ENCODE peak calls at places on chromosomes 1 and 21, in seven cellular contexts. M, V, Y, L, U, R and W are unnamed samples.
A peak's percentile ranks its signal among the peaks of the same experiment; 100 is the strongest.

GRCh38 chr21:44760376-44760775 is 41.2 kb downstream of the UBE2G2 start:
- DNase-seq in U (peak; percentile 11), V (no peak), M (no peak), Y (no peak), L (no peak), R (no peak), W (no peak)

GRCh38 chr1:117794073-117794472 is 135.3 kb downstream of the GDAP2 start:
- DNase-seq in L (no peak), M (no peak), U (no peak), V (no peak), Y (no peak), R (no peak), W (no peak)

GRCh38 chr1:19315378-19316206 is 3.5 kb downstream of the SLC66A1 start:
- DNase-seq in L (no peak), V (peak; percentile 40), R (no peak), U (no peak), Y (peak; percentile 65), M (no peak), W (peak; percentile 83)

GRCh38 chr1:231161711-231162299 is at the start of gene TRIM67:
- DNase-seq in V (no peak), M (no peak), Y (no peak), U (no peak), L (no peak), R (peak; percentile 59), W (no peak)

GRCh38 chr1:164728719-164729118 is 169.7 kb downstream of the PBX1 start:
- DNase-seq in Y (no peak), U (no peak), R (peak; percentile 42), V (no peak), L (no peak), M (no peak), W (no peak)

GRCh38 chr1:3598051-3598471 is 13.2 kb downstream of the MEGF6 start:
- DNase-seq in Y (no peak), U (no peak), M (no peak), L (no peak), V (peak; percentile 54), R (no peak), W (peak; percentile 35)

GRCh38 chr1:1429671-1430073 is 5.8 kb upstream of the VWA1 start:
- DNase-seq in R (peak; percentile 10), Y (no peak), L (no peak), V (no peak), M (no peak), U (peak; percentile 37), W (no peak)

GRCh38 chr1:225767591-225768540 is 9.8 kb upstream of the SRP9 start:
- DNase-seq in M (no peak), U (peak; percentile 74), L (no peak), V (peak; percentile 62), Y (no peak), R (no peak), W (no peak)

GRCh38 chr21:32456497-32456918 is 44.0 kb downstream of the EVA1C start:
- DNase-seq in M (no peak), U (peak; percentile 52), V (peak; percentile 51), Y (no peak), L (no peak), R (no peak), W (no peak)

GRCh38 chr21:25885880-25886279 is 151.1 kb downstream of the GABPA start:
- DNase-seq in V (no peak), L (no peak), U (no peak), M (no peak), R (no peak), Y (no peak), W (no peak)

GRCh38 chr1:54705153-54705552 is 10.5 kb upstream of the TTC4 start:
- DNase-seq in M (no peak), L (no peak), U (no peak), V (no peak), Y (no peak), R (no peak), W (no peak)

GRCh38 chr21:15472641-15473040 is 257.1 kb upstream of the USP25 start:
- DNase-seq in U (no peak), R (no peak), M (no peak), V (peak; percentile 57), L (no peak), Y (no peak), W (no peak)

GRCh38 chr1:53073899-53074311 is 11.9 kb downstream of the PODN start:
- DNase-seq in Y (no peak), U (peak; percentile 33), V (no peak), L (no peak), R (no peak), M (no peak), W (no peak)

GRCh38 chr1:86739901-86740507 is 35.6 kb downstream of the SH3GLB1 start:
- DNase-seq in R (no peak), U (no peak), V (no peak), M (no peak), L (no peak), Y (no peak), W (peak; percentile 35)

GRCh38 chr1:104082221-104082620 is 332.5 kb downstream of the AMY1C start:
- DNase-seq in V (no peak), Y (no peak), M (no peak), U (no peak), L (no peak), R (no peak), W (peak; percentile 2)